ENCODE peak calls at places on chromosome 9, in eight cellular contexts. G, M, T, Q, D, K, Y and O are unnamed samples.

GRCh38 chr9:89814340-89815040 is 209.7 kb downstream of the GADD45G start:
- DNase-seq in G (no peak), M (no peak), T (peak; percentile 56), Q (no peak), D (no peak), K (no peak), Y (no peak), O (no peak)

GRCh38 chr9:117917873-117918272 is 213.7 kb downstream of the TLR4 start:
- DNase-seq in G (no peak), M (no peak), T (no peak), Q (no peak), D (no peak), K (no peak), Y (no peak), O (no peak)

GRCh38 chr9:123551636-123552203 is 195.7 kb downstream of the CRB2 start:
- DNase-seq in G (no peak), M (no peak), T (no peak), Q (no peak), D (no peak), K (no peak), Y (no peak), O (no peak)

GRCh38 chr9:133999866-134000265 is 7.7 kb upstream of the VAV2 start:
- DNase-seq in G (no peak), M (no peak), T (no peak), Q (no peak), D (no peak), K (peak; percentile 22), Y (no peak), O (no peak)

GRCh38 chr9:69018688-69019087 is 4.8 kb upstream of the PRKACG start:
- DNase-seq in G (no peak), M (no peak), T (no peak), Q (no peak), D (no peak), K (no peak), Y (no peak), O (no peak)

GRCh38 chr9:37329576-37329975 is 92.9 kb upstream of the GRHPR start:
- DNase-seq in G (peak; percentile 69), M (no peak), T (peak; percentile 15), Q (no peak), D (no peak), K (peak; percentile 59), Y (peak; percentile 9), O (no peak)

GRCh38 chr9:127181595-127182190 is 59.3 kb upstream of the ANGPTL2 start:
- DNase-seq in G (no peak), M (peak; percentile 9), T (no peak), Q (no peak), D (peak; percentile 3), K (no peak), Y (no peak), O (no peak)

GRCh38 chr9:89433826-89434225 is 64.1 kb downstream of the SEMA4D start:
- DNase-seq in G (no peak), M (no peak), T (peak; percentile 57), Q (peak; percentile 75), D (no peak), K (peak; percentile 17), Y (no peak), O (no peak)

GRCh38 chr9:84343111-84343521 is 2.6 kb upstream of the SLC28A3 start:
- DNase-seq in G (no peak), M (no peak), T (peak; percentile 85), Q (no peak), D (no peak), K (peak; percentile 89), Y (peak; percentile 84), O (no peak)

GRCh38 chr9:125815568-125815967 is 68.4 kb downstream of the PBX3 start:
- DNase-seq in G (no peak), M (no peak), T (no peak), Q (no peak), D (no peak), K (no peak), Y (no peak), O (no peak)

GRCh38 chr9:129174724-129175514 is 3.1 kb downstream of the IER5L start:
- DNase-seq in G (peak; percentile 91), M (peak; percentile 90), T (peak; percentile 76), Q (peak; percentile 29), D (peak; percentile 81), K (peak; percentile 97), Y (peak; percentile 84), O (peak; percentile 68)

GRCh38 chr9:134215709-134216448 is 51.5 kb upstream of the RNU6ATAC start:
- DNase-seq in G (peak; percentile 65), M (peak; percentile 53), T (peak; percentile 41), Q (peak; percentile 74), D (no peak), K (peak; percentile 53), Y (no peak), O (peak; percentile 35)

GRCh38 chr9:120439147-120439546 is 140.8 kb downstream of the CDK5RAP2 start:
- DNase-seq in G (peak; percentile 37), M (no peak), T (no peak), Q (no peak), D (no peak), K (peak; percentile 33), Y (peak; percentile 28), O (peak; percentile 12)

GRCh38 chr9:76866689-76867088 is 39.2 kb downstream of the PRUNE2 start:
- DNase-seq in G (peak; percentile 79), M (no peak), T (peak; percentile 83), Q (peak; percentile 26), D (no peak), K (peak; percentile 69), Y (no peak), O (no peak)

GRCh38 chr9:32581512-32582143 is 8.7 kb upstream of the NDUFB6 start:
- DNase-seq in G (peak; percentile 73), M (no peak), T (peak; percentile 59), Q (peak; percentile 11), D (peak; percentile 40), K (peak; percentile 84), Y (peak; percentile 66), O (peak; percentile 45)

GRCh38 chr9:114553202-114553601 is 34.4 kb upstream of the ATP6V1G1 start:
- DNase-seq in G (no peak), M (no peak), T (no peak), Q (no peak), D (no peak), K (no peak), Y (no peak), O (no peak)

GRCh38 chr9:6461619-6462018 is 48.6 kb downstream of the UHRF2 start:
- DNase-seq in G (no peak), M (no peak), T (no peak), Q (no peak), D (no peak), K (no peak), Y (no peak), O (no peak)

GRCh38 chr9:96553070-96553469 is 66.6 kb downstream of the CDC14B start:
- DNase-seq in G (peak; percentile 78), M (no peak), T (peak; percentile 62), Q (no peak), D (no peak), K (peak; percentile 70), Y (no peak), O (no peak)

GRCh38 chr9:134466869-134467616 is 140.8 kb downstream of the RXRA start:
- DNase-seq in G (no peak), M (no peak), T (no peak), Q (no peak), D (no peak), K (no peak), Y (peak; percentile 69), O (no peak)

GRCh38 chr9:71854811-71855210 is 56.2 kb downstream of the ABHD17B start:
- DNase-seq in G (no peak), M (no peak), T (no peak), Q (no peak), D (no peak), K (no peak), Y (no peak), O (no peak)

GRCh38 chr9:76215066-76215465 is 179.2 kb downstream of the RFK start:
- DNase-seq in G (peak; percentile 69), M (no peak), T (peak; percentile 80), Q (peak; percentile 57), D (no peak), K (peak; percentile 27), Y (no peak), O (no peak)

GRCh38 chr9:16964228-16964627 is 93.8 kb upstream of the BNC2 start:
- DNase-seq in G (peak; percentile 100), M (no peak), T (peak; percentile 95), Q (peak; percentile 99), D (no peak), K (peak; percentile 79), Y (no peak), O (no peak)

GRCh38 chr9:84322830-84323229 is 17.7 kb downstream of the SLC28A3 start:
- DNase-seq in G (peak; percentile 58), M (no peak), T (peak; percentile 60), Q (no peak), D (no peak), K (peak; percentile 45), Y (no peak), O (no peak)

GRCh38 chr9:121498150-121498486 is 1.5 kb downstream of the GGTA1 start:
- DNase-seq in G (peak; percentile 73), M (no peak), T (peak; percentile 81), Q (peak; percentile 68), D (peak; percentile 66), K (peak; percentile 77), Y (peak; percentile 79), O (no peak)
- TF ChIP-seq CTCF in G (peak; percentile 72), M (peak; percentile 68), T (peak; percentile 79), Q (peak; percentile 72), D (peak; percentile 54), K (peak; percentile 63), Y (peak; percentile 78), O (peak; percentile 50)

DNA sequence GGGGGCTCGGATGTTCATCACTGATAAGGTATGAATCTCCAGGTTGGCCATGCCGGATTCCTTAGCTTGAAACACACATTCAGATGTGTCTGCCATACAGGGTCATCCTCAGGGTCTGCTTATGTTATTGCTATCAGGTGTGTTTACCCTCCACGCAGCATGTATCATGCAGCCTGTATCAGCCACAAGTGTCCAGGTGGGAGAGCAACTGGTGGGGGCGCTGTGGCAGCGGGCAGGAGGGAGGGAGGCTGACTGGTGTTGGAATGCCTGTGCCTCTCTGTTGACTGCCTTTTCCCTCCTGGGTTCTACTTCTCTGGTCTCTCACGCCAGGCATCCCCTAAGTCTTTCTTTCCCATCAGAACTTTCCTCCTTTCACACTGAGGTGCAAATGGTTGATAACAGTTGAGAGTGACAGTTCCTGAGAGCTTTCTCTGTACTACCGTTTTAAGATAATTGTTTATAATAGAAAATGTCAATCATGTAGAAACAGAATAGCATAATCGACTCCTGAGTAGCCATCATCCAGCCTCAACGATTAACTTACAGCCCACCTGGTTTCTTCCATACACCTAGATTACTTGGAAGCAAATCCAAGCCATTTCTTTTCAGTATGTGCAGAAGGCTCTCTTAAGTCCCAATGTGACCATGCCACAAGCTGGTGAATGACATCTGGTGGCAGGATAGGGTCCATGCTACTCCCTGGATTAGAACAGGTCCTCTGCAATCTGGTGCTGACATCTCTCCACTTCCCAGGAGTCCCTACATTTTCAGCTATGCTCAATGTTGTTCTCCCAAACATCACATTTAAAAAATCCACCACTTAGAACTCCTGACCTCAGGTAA is 86.6 kb downstream of the ACER2 start:
- DNase-seq in G (no peak), M (no peak), T (no peak), Q (no peak), D (no peak), K (no peak), Y (no peak), O (no peak)
- TF ChIP-seq CTCF in G (no peak), M (no peak), T (no peak), Q (no peak), D (no peak), K (no peak), Y (no peak), O (no peak)

GRCh38 chr9:79604921-79605562 is 33.3 kb downstream of the TLE4 start:
- DNase-seq in G (no peak), M (no peak), T (no peak), Q (no peak), D (no peak), K (no peak), Y (no peak), O (peak; percentile 26)
- TF ChIP-seq CTCF in G (no peak), M (no peak), T (no peak), Q (no peak), D (no peak), K (no peak), Y (no peak), O (no peak)

GRCh38 chr9:112887377-112887776 is 3.3 kb downstream of the SLC46A2 start:
- DNase-seq in G (no peak), M (no peak), T (no peak), Q (no peak), D (no peak), K (no peak), Y (no peak), O (peak; percentile 88)
- TF ChIP-seq CTCF in G (no peak), M (no peak), T (peak; percentile 24), Q (peak; percentile 16), D (no peak), K (peak; percentile 22), Y (peak; percentile 28), O (peak; percentile 52)